ENCODE peak calls at places on chromosome 4, in four cellular contexts. W, V, K and E are unnamed samples.

GRCh38 chr4:7761720-7762119 is 177.9 kb downstream of the AFAP1 start:
- DNase-seq in V (peak), K (peak), W (peak), E (peak)

GRCh38 chr4:1209821-1210220 is 37.4 kb upstream of the SPON2 start:
- DNase-seq in W (no peak), K (peak), V (peak), E (no peak)

GRCh38 chr4:172881645-172882044 is 287.0 kb upstream of the GALNT7 start:
- DNase-seq in W (no peak), V (no peak), K (no peak), E (no peak)

GRCh38 chr4:24262616-24263015 is 321.7 kb downstream of the DHX15 start:
- DNase-seq in V (peak), W (no peak), K (no peak), E (no peak)

GRCh38 chr4:110020139-110020538 is 107.5 kb downstream of the EGF start:
- DNase-seq in W (no peak), V (no peak), K (peak), E (no peak)

GRCh38 chr4:88008133-88008621 is 742 bp downstream of the PKD2 start:
- DNase-seq in K (peak), W (peak), V (peak), E (peak)

GRCh38 chr4:74536557-74536956 is 91.6 kb downstream of the AREG start:
- DNase-seq in K (no peak), W (no peak), V (no peak), E (no peak)

GRCh38 chr4:602559-602942 is 22.8 kb upstream of the PDE6B start:
- DNase-seq in V (no peak), W (peak), K (peak), E (peak)

GRCh38 chr4:147950261-147950660 is 218.4 kb downstream of the ARHGAP10 start:
- DNase-seq in K (no peak), V (no peak), W (no peak), E (no peak)

GRCh38 chr4:39648213-39648612 is 9.5 kb upstream of the SMIM14 start:
- DNase-seq in K (no peak), V (no peak), W (no peak), E (no peak)

GRCh38 chr4:78945638-78946179 is 6.5 kb upstream of the PAQR3 start:
- DNase-seq in V (no peak), W (no peak), K (no peak), E (no peak)

GRCh38 chr4:163367651-163368050 is 24.0 kb downstream of the NPY5R start:
- DNase-seq in K (no peak), V (peak), W (no peak), E (no peak)

GRCh38 chr4:3077796-3078195 is 3.3 kb downstream of the HTT start:
- DNase-seq in K (no peak), W (no peak), V (no peak), E (no peak)

GRCh38 chr4:40254961-40255721 is 58.3 kb downstream of the RHOH start:
- DNase-seq in V (peak), K (no peak), W (no peak), E (no peak)

GRCh38 chr4:24686866-24687672 is 102.7 kb upstream of the DHX15 start:
- DNase-seq in K (peak), V (no peak), W (peak), E (no peak)

GRCh38 chr4:156294577-156294976 is 340.9 kb upstream of the CTSO start:
- DNase-seq in W (peak), V (peak), K (peak), E (no peak)

GRCh38 chr4:23384741-23385140 is 505.1 kb downstream of the PPARGC1A start:
- DNase-seq in W (no peak), V (peak), K (no peak), E (no peak)

GRCh38 chr4:175070444-175070843 is 152.3 kb downstream of the ADAM29 start:
- DNase-seq in W (no peak), K (no peak), V (no peak), E (no peak)

GRCh38 chr4:10180927-10181744 is 64.5 kb upstream of the WDR1 start:
- DNase-seq in V (no peak), W (no peak), K (no peak), E (no peak)

GRCh38 chr4:24279911-24280375 is 304.4 kb downstream of the DHX15 start:
- DNase-seq in W (no peak), V (no peak), K (no peak), E (no peak)

GRCh38 chr4:147625733-147626132 is 8.5 kb downstream of the TMEM184C start:
- DNase-seq in W (no peak), K (no peak), V (no peak), E (no peak)

GRCh38 chr4:149120331-149121014 is 678.3 kb upstream of the NR3C2 start:
- DNase-seq in K (no peak), V (peak), W (no peak), E (no peak)

GRCh38 chr4:2175990-2176698 is 65.8 kb downstream of the HAUS3 start:
- DNase-seq in K (no peak), W (no peak), V (no peak), E (no peak)

GRCh38 chr4:102165584-102165983 is 179.7 kb downstream of the SLC39A8 start:
- DNase-seq in V (no peak), K (no peak), W (peak), E (no peak)

GRCh38 chr4:105460306-105460705 is 13.6 kb downstream of the PPA2 start:
- DNase-seq in K (no peak), W (no peak), V (no peak), E (no peak)

GRCh38 chr4:57158762-57159161 is 48.6 kb upstream of the IGFBP7 start:
- DNase-seq in W (no peak), K (no peak), V (no peak), E (no peak)
- H2BK12ac ChIP-seq in W (no peak), K (no peak), V (no peak), E (no peak)

GRCh38 chr4:26319467-26320158 is 1.2 kb upstream of the RBPJ start:
- DNase-seq in K (peak), V (peak), W (peak), E (peak)
- H2BK12ac ChIP-seq in K (peak), V (no peak), W (peak), E (peak)

GRCh38 chr4:18404642-18405041 is 383.1 kb upstream of the LCORL start:
- DNase-seq in W (no peak), K (no peak), V (no peak), E (no peak)
- H2BK12ac ChIP-seq in W (no peak), K (no peak), V (no peak), E (no peak)

DNA sequence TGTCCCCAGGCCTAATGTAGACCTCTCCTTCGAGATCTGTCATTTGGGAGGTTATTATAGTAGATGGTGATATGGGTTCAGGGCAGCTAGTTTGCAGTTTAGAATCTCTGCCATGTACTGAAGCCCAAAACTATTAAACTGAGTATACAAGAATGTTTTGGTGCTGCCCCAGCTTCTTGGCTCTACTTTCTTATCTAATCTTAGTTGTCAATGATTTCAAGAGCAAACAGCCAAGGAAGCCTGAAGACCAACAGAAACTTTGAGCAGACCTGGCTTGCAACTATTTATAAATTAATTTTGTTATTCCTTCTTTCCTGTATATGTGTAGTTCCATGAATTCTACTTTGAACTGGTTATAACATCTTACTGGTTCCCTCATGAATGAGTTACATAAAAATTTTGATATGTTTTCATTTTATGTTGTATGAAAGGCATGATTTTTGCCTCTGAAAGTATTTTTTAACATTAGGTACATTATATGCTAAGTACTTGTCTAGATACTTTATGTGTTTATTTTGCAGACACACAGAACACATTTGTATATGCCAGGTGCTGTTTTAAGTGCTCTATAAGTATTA is 2.0 kb upstream of the MGST2 start:
- DNase-seq in W (no peak), V (no peak), K (no peak), E (no peak)
- H2BK12ac ChIP-seq in W (no peak), V (no peak), K (no peak), E (no peak)